ENCODE peak calls at places on chromosomes 16 and 17, in six cellular contexts. D is tibial nerve, S is chondrocyte, I is right lobe of liver, Q is PC-3, G is GM12865. E is an unnamed sample.
A peak's percentile ranks its signal among the peaks of the same experiment; 100 is the strongest.

GRCh38 chr16:64445649-64446048 is 676.2 kb downstream of the CDH11 start:
- DNase-seq in Q (no peak), S (no peak), G (no peak), D (no peak), I (no peak), E (no peak)

GRCh38 chr16:23148513-23149266 is 562 bp downstream of the USP31 start:
- DNase-seq in S (no peak), G (peak; percentile 70), I (peak; percentile 92), Q (peak; percentile 40), D (peak; percentile 29), E (peak; percentile 75)

GRCh38 chr17:73910216-73910615 is 266.0 kb upstream of the SDK2 start:
- DNase-seq in S (no peak), I (no peak), G (no peak), D (no peak), Q (no peak), E (no peak)

GRCh38 chr17:7845359-7846062 is 9.4 kb upstream of the TMEM88 start:
- DNase-seq in D (no peak), G (no peak), Q (no peak), S (no peak), I (no peak), E (no peak)

GRCh38 chr17:65515512-65515911 is 45.9 kb downstream of the AXIN2 start:
- DNase-seq in I (no peak), Q (no peak), D (no peak), S (no peak), G (no peak), E (no peak)

GRCh38 chr16:83187404-83187803 is 560.6 kb downstream of the CDH13 start:
- DNase-seq in I (no peak), G (peak; percentile 31), D (no peak), Q (peak; percentile 10), S (no peak), E (no peak)

GRCh38 chr16:77387075-77387474 is 47.8 kb downstream of the ADAMTS18 start:
- DNase-seq in I (no peak), Q (no peak), S (no peak), D (no peak), G (no peak), E (no peak)

GRCh38 chr17:17722081-17722905 is 41.0 kb downstream of the RAI1 start:
- DNase-seq in D (no peak), G (no peak), I (no peak), Q (no peak), S (no peak), E (no peak)

GRCh38 chr16:986411-986810 is 4.8 kb downstream of the SOX8 start:
- DNase-seq in Q (peak; percentile 12), G (no peak), D (no peak), S (no peak), I (no peak), E (no peak)

GRCh38 chr16:86566601-86566965 is at the start of gene FOXC2:
- DNase-seq in I (no peak), G (no peak), S (peak; percentile 99), Q (no peak), D (peak; percentile 87), E (peak; percentile 96)

GRCh38 chr16:84103678-84104077 is 13.1 kb downstream of the MBTPS1 start:
- DNase-seq in S (no peak), G (no peak), Q (peak; percentile 49), D (no peak), I (no peak), E (no peak)

GRCh38 chr17:17448723-17449122 is 28.1 kb upstream of the MED9 start:
- DNase-seq in I (no peak), D (no peak), Q (no peak), S (no peak), G (no peak), E (peak; percentile 59)

GRCh38 chr17:73397856-73398540 is 86.2 kb upstream of the CDC42EP4 start:
- DNase-seq in G (no peak), D (no peak), Q (no peak), I (peak; percentile 39), S (peak; percentile 76), E (no peak)

GRCh38 chr16:49130397-49130796 is 151.2 kb downstream of the CBLN1 start:
- DNase-seq in S (no peak), D (no peak), G (no peak), Q (no peak), I (no peak), E (no peak)

DNA sequence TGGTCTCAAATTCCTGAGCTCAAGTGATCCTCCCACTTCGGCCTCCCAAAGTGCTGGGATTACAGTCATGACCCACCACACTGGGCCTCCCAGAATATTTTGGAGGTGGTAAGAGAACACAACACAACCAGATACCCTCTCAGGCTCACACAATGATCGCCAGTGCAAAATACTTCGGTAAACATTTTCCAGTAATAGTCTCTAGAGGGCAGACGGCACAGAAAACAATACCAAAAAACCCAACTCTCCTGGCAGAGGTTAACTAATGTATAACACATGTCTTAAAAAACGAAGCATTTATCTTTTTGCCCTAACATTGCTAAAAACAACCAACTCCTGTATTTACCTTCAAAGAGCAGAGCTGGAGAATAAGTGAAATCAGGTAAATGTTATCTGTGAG is 10.5 kb downstream of the NUFIP2 start:
- DNase-seq in D (no peak), G (no peak), I (no peak), S (no peak), Q (no peak), E (no peak)
- TF ChIP-seq CTCF in D (no peak), G (no peak), I (no peak), S (peak; percentile 64), Q (peak; percentile 22), E (no peak)

DNA sequence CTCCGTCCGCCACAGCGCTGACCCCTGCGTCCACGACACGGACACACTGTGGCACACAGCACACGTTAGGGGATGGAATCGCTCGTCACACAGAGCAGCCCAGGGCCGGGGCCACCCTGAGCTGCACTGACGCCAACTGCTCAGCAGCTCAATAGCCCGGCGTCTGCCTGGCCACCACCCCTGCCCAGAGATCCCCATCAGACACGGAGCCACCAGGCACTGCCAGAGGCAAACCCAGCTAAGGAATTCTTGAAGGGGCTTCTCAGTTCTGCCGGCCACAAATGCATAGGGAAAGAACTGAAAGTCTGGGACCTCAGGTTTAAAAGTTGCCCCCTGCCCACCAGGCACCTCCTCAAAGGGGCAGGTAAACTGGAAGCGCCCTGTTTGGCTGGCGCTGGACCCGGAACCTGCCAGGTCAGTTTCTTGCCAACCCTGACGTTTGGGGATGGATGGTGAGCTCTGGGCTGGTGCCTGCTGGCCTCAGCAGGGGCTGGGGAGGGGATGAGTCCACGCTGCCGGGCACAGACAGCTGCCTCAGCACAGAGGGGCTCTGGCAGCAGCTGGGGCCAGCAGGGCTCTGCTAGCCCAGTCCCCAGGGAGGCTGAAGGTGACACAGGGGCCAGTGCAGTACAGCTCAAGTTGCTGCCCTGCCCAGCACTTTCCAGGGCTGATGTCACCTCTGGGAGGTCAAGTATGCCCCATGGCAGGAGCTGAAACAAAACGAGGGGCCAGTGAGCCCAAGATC is 33.2 kb downstream of the TIMM22 start:
- DNase-seq in G (no peak), D (no peak), Q (no peak), I (no peak), S (no peak), E (no peak)
- TF ChIP-seq CTCF in G (no peak), D (no peak), Q (no peak), I (no peak), S (no peak), E (no peak)

GRCh38 chr17:915416-916201 is 64.0 kb downstream of the NXN start:
- DNase-seq in D (no peak), S (no peak), G (no peak), I (no peak), Q (no peak), E (no peak)

GRCh38 chr17:917391-917811 is 62.2 kb downstream of the NXN start:
- DNase-seq in I (no peak), S (no peak), Q (no peak), G (no peak), D (no peak), E (no peak)

GRCh38 chr17:918102-918740 is 61.4 kb downstream of the NXN start:
- DNase-seq in D (no peak), S (no peak), G (no peak), Q (no peak), I (no peak), E (no peak)

GRCh38 chr17:913207-913606 is 66.4 kb downstream of the NXN start:
- DNase-seq in I (no peak), S (no peak), G (no peak), Q (no peak), D (no peak), E (no peak)

GRCh38 chr17:916315-916714 is 63.3 kb downstream of the NXN start:
- DNase-seq in D (no peak), S (no peak), Q (no peak), G (no peak), I (no peak), E (no peak)
- TF ChIP-seq CTCF in D (no peak), S (peak; percentile 60), Q (no peak), G (no peak), I (no peak), E (no peak)

DNA sequence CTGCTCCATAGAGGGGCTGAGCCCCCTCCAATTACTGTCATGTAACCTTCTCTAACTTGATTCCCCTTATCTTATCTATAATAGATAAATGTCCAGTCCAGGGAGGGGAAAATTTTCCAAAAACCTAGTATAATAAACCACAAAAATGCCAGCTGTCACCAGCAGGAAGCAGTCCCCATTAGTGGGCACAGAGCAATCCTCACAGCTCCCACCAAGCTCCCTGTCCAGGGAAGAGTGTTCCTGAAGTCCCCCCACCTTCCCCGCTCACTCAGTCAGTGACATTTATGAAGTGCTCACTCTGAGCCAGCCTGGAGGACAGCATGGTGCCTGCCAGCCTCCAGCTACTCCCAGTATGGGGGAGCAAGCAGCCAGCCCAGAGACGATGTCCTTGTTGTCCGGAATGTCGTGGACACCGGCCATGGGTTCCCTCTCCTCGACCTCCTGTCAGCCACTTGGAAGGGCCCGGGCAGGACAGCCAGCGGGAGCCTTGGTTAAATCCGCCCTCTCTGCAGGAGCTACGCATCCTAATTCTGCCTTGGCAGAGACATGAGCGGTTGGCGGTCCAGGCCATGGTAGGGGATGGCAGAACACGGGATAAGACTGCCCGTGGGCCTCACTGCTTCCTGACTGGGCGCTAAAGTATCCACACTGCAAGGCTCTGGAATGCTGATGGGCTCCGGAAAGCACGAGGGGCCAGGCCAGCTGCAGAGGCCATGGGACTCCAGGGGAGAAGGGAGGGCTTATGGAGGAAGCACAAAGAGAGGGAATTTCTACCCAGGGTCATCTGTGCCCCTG is 102.0 kb upstream of the CDH5 start:
- DNase-seq in G (no peak), S (no peak), I (no peak), Q (no peak), D (no peak), E (peak; percentile 66)
- TF ChIP-seq CTCF in G (no peak), S (no peak), I (no peak), Q (no peak), D (no peak), E (no peak)

GRCh38 chr16:68062910-68063393 is 22.2 kb upstream of the NFATC3 start:
- DNase-seq in S (peak; percentile 17), I (no peak), Q (no peak), G (no peak), D (no peak), E (no peak)
- TF ChIP-seq CTCF in S (no peak), I (no peak), Q (no peak), G (no peak), D (no peak), E (no peak)

E was measured in coronary artery.